ENCODE peak calls at places on chromosomes 2 and 18, in eight cellular contexts. One of them, this sample, is unnamed.

GRCh38 chr2:103959174-103960125 is 894.5 kb upstream of the POU3F3 start:
- DNase-seq in foreskin fibroblast: no peak
- DNase-seq in nephron progenitor cell: peak; percentile 54
- DNase-seq in tibial artery: no peak
- DNase-seq in heart right ventricle: no peak
- DNase-seq in natural killer cell: no peak
- DNase-seq in CD8-positive, alpha-beta T cell: no peak
- DNase-seq in endothelial cell of umbilical vein: no peak
- DNase-seq in this sample: no peak

GRCh38 chr2:111628221-111628620 is 255.8 kb downstream of the ANAPC1 start:
- DNase-seq in CD8-positive, alpha-beta T cell: no peak
- DNase-seq in endothelial cell of umbilical vein: no peak
- DNase-seq in natural killer cell: no peak
- DNase-seq in heart right ventricle: no peak
- DNase-seq in foreskin fibroblast: no peak
- DNase-seq in tibial artery: no peak
- DNase-seq in nephron progenitor cell: no peak
- DNase-seq in this sample: no peak

GRCh38 chr2:104834431-104834830 is 19.5 kb upstream of the POU3F3 start:
- DNase-seq in nephron progenitor cell: no peak
- DNase-seq in natural killer cell: no peak
- DNase-seq in foreskin fibroblast: no peak
- DNase-seq in CD8-positive, alpha-beta T cell: no peak
- DNase-seq in heart right ventricle: no peak
- DNase-seq in endothelial cell of umbilical vein: no peak
- DNase-seq in tibial artery: no peak
- DNase-seq in this sample: no peak

GRCh38 chr2:108182489-108182888 is 57.3 kb upstream of the SULT1C3 start:
- DNase-seq in CD8-positive, alpha-beta T cell: no peak
- DNase-seq in natural killer cell: no peak
- DNase-seq in tibial artery: no peak
- DNase-seq in heart right ventricle: no peak
- DNase-seq in endothelial cell of umbilical vein: no peak
- DNase-seq in nephron progenitor cell: peak; percentile 43
- DNase-seq in foreskin fibroblast: no peak
- DNase-seq in this sample: no peak

GRCh38 chr18:50193796-50194622 is 938 bp downstream of the MYO5B start:
- DNase-seq in natural killer cell: no peak
- DNase-seq in endothelial cell of umbilical vein: no peak
- DNase-seq in nephron progenitor cell: peak; percentile 55
- DNase-seq in CD8-positive, alpha-beta T cell: no peak
- DNase-seq in tibial artery: no peak
- DNase-seq in foreskin fibroblast: no peak
- DNase-seq in heart right ventricle: peak; percentile 15
- DNase-seq in this sample: no peak

GRCh38 chr2:238128061-238129040 is 10.1 kb upstream of the KLHL30 start:
- DNase-seq in foreskin fibroblast: no peak
- DNase-seq in heart right ventricle: peak; percentile 16
- DNase-seq in tibial artery: no peak
- DNase-seq in endothelial cell of umbilical vein: no peak
- DNase-seq in CD8-positive, alpha-beta T cell: no peak
- DNase-seq in nephron progenitor cell: no peak
- DNase-seq in natural killer cell: no peak
- DNase-seq in this sample: no peak

GRCh38 chr18:75113455-75113854 is 95.5 kb downstream of the PTGR3 start:
- DNase-seq in foreskin fibroblast: no peak
- DNase-seq in natural killer cell: no peak
- DNase-seq in nephron progenitor cell: no peak
- DNase-seq in tibial artery: no peak
- DNase-seq in CD8-positive, alpha-beta T cell: no peak
- DNase-seq in heart right ventricle: no peak
- DNase-seq in endothelial cell of umbilical vein: no peak
- DNase-seq in this sample: no peak

GRCh38 chr2:14064346-14064745 is 568.2 kb upstream of the LRATD1 start:
- DNase-seq in nephron progenitor cell: no peak
- DNase-seq in heart right ventricle: no peak
- DNase-seq in CD8-positive, alpha-beta T cell: no peak
- DNase-seq in tibial artery: no peak
- DNase-seq in natural killer cell: no peak
- DNase-seq in endothelial cell of umbilical vein: no peak
- DNase-seq in foreskin fibroblast: no peak
- DNase-seq in this sample: no peak

GRCh38 chr2:71619230-71619741 is 165.9 kb downstream of the DYSF start:
- DNase-seq in nephron progenitor cell: no peak
- DNase-seq in foreskin fibroblast: no peak
- DNase-seq in endothelial cell of umbilical vein: no peak
- DNase-seq in CD8-positive, alpha-beta T cell: no peak
- DNase-seq in heart right ventricle: no peak
- DNase-seq in natural killer cell: peak; percentile 9
- DNase-seq in tibial artery: peak; percentile 71
- DNase-seq in this sample: peak; percentile 65

GRCh38 chr2:27122791-27123190 is 824 bp upstream of the ABHD1 start:
- DNase-seq in foreskin fibroblast: no peak
- DNase-seq in CD8-positive, alpha-beta T cell: no peak
- DNase-seq in nephron progenitor cell: no peak
- DNase-seq in heart right ventricle: no peak
- DNase-seq in endothelial cell of umbilical vein: no peak
- DNase-seq in natural killer cell: no peak
- DNase-seq in tibial artery: no peak
- DNase-seq in this sample: no peak

GRCh38 chr18:59918320-59918755 is 18.5 kb downstream of the PMAIP1 start:
- DNase-seq in CD8-positive, alpha-beta T cell: no peak
- DNase-seq in endothelial cell of umbilical vein: no peak
- DNase-seq in natural killer cell: peak; percentile 23
- DNase-seq in heart right ventricle: peak; percentile 28
- DNase-seq in tibial artery: no peak
- DNase-seq in nephron progenitor cell: peak; percentile 17
- DNase-seq in foreskin fibroblast: peak; percentile 35
- DNase-seq in this sample: no peak

GRCh38 chr2:48480526-48480925 is 49.4 kb upstream of the STON1 start:
- DNase-seq in tibial artery: no peak
- DNase-seq in CD8-positive, alpha-beta T cell: no peak
- DNase-seq in foreskin fibroblast: peak; percentile 26
- DNase-seq in natural killer cell: no peak
- DNase-seq in endothelial cell of umbilical vein: peak; percentile 61
- DNase-seq in nephron progenitor cell: no peak
- DNase-seq in heart right ventricle: no peak
- DNase-seq in this sample: no peak

GRCh38 chr2:222960126-222960525 is 91.9 kb upstream of the KCNE4 start:
- DNase-seq in natural killer cell: no peak
- DNase-seq in tibial artery: no peak
- DNase-seq in CD8-positive, alpha-beta T cell: no peak
- DNase-seq in foreskin fibroblast: peak; percentile 32
- DNase-seq in heart right ventricle: no peak
- DNase-seq in endothelial cell of umbilical vein: no peak
- DNase-seq in nephron progenitor cell: no peak
- DNase-seq in this sample: no peak

GRCh38 chr18:80229766-80230745 is 17.3 kb downstream of the PARD6G start:
- DNase-seq in natural killer cell: no peak
- DNase-seq in heart right ventricle: no peak
- DNase-seq in foreskin fibroblast: no peak
- DNase-seq in endothelial cell of umbilical vein: no peak
- DNase-seq in CD8-positive, alpha-beta T cell: no peak
- DNase-seq in nephron progenitor cell: no peak
- DNase-seq in tibial artery: no peak
- DNase-seq in this sample: no peak

DNA sequence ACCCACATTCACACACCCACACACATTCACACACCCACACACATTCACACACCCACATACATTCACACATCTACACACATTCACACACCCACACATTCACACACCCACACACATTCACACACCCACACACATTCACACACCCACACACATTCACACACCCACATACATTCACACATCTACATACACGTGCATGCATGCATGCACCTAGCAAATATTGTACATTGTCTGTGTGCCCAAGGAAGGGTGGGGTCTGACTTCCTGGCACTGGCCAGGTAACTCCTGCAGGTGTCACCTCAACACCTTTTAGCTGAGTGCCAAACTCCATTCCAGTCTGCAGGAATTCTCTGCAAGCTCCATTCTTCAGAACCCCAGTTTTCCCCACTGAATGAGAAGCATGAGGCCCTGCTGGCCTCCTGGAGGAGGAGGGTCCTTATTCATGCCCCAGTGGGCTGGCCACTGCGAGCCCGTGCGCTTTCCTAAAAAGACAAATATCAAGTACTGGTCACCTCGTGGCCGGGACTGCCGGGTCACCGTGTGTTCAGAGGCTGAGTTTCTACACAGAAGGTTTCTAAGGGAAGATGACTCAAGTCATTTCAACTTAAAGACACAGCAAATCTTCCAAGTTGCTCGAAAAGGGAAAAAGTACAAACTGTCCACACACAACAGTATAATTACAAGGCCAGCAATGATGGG is 131.5 kb downstream of the HDAC4 start:
- DNase-seq in tibial artery: peak; percentile 20
- DNase-seq in heart right ventricle: no peak
- DNase-seq in CD8-positive, alpha-beta T cell: no peak
- DNase-seq in natural killer cell: no peak
- DNase-seq in endothelial cell of umbilical vein: no peak
- DNase-seq in nephron progenitor cell: no peak
- DNase-seq in foreskin fibroblast: no peak
- DNase-seq in this sample: no peak
- TF ChIP-seq CTCF in tibial artery: no peak
- TF ChIP-seq CTCF in heart right ventricle: no peak
- TF ChIP-seq CTCF in CD8-positive, alpha-beta T cell: no peak
- TF ChIP-seq CTCF in natural killer cell: no peak
- TF ChIP-seq CTCF in endothelial cell of umbilical vein: no peak
- TF ChIP-seq CTCF in nephron progenitor cell: no peak
- TF ChIP-seq CTCF in foreskin fibroblast: no peak
- TF ChIP-seq CTCF in this sample: no peak

GRCh38 chr2:100425107-100425506 is 7.6 kb upstream of the CHST10 start:
- DNase-seq in heart right ventricle: no peak
- DNase-seq in endothelial cell of umbilical vein: no peak
- DNase-seq in tibial artery: no peak
- DNase-seq in nephron progenitor cell: no peak
- DNase-seq in natural killer cell: no peak
- DNase-seq in foreskin fibroblast: no peak
- DNase-seq in CD8-positive, alpha-beta T cell: no peak
- DNase-seq in this sample: no peak

GRCh38 chr2:100424277-100424875 is 6.9 kb upstream of the CHST10 start:
- DNase-seq in endothelial cell of umbilical vein: no peak
- DNase-seq in nephron progenitor cell: no peak
- DNase-seq in foreskin fibroblast: no peak
- DNase-seq in CD8-positive, alpha-beta T cell: no peak
- DNase-seq in tibial artery: no peak
- DNase-seq in natural killer cell: no peak
- DNase-seq in heart right ventricle: no peak
- DNase-seq in this sample: no peak

GRCh38 chr2:100423631-100424030 is 6.2 kb upstream of the CHST10 start:
- DNase-seq in endothelial cell of umbilical vein: no peak
- DNase-seq in CD8-positive, alpha-beta T cell: no peak
- DNase-seq in foreskin fibroblast: peak; percentile 76
- DNase-seq in nephron progenitor cell: no peak
- DNase-seq in tibial artery: no peak
- DNase-seq in natural killer cell: no peak
- DNase-seq in heart right ventricle: no peak
- DNase-seq in this sample: no peak

GRCh38 chr2:100425573-100426383 is 8.3 kb upstream of the CHST10 start:
- DNase-seq in heart right ventricle: no peak
- DNase-seq in natural killer cell: no peak
- DNase-seq in CD8-positive, alpha-beta T cell: no peak
- DNase-seq in tibial artery: no peak
- DNase-seq in foreskin fibroblast: no peak
- DNase-seq in endothelial cell of umbilical vein: no peak
- DNase-seq in nephron progenitor cell: no peak
- DNase-seq in this sample: no peak

GRCh38 chr2:100422320-100422719 is 4.9 kb upstream of the CHST10 start:
- DNase-seq in nephron progenitor cell: peak; percentile 47
- DNase-seq in endothelial cell of umbilical vein: peak; percentile 35
- DNase-seq in tibial artery: no peak
- DNase-seq in foreskin fibroblast: peak; percentile 67
- DNase-seq in natural killer cell: no peak
- DNase-seq in CD8-positive, alpha-beta T cell: no peak
- DNase-seq in heart right ventricle: no peak
- DNase-seq in this sample: no peak
- TF ChIP-seq CTCF in nephron progenitor cell: peak; percentile 59
- TF ChIP-seq CTCF in endothelial cell of umbilical vein: peak; percentile 68
- TF ChIP-seq CTCF in tibial artery: peak; percentile 17
- TF ChIP-seq CTCF in foreskin fibroblast: peak; percentile 52
- TF ChIP-seq CTCF in natural killer cell: no peak
- TF ChIP-seq CTCF in CD8-positive, alpha-beta T cell: no peak
- TF ChIP-seq CTCF in heart right ventricle: peak; percentile 48
- TF ChIP-seq CTCF in this sample: peak; percentile 73

DNA sequence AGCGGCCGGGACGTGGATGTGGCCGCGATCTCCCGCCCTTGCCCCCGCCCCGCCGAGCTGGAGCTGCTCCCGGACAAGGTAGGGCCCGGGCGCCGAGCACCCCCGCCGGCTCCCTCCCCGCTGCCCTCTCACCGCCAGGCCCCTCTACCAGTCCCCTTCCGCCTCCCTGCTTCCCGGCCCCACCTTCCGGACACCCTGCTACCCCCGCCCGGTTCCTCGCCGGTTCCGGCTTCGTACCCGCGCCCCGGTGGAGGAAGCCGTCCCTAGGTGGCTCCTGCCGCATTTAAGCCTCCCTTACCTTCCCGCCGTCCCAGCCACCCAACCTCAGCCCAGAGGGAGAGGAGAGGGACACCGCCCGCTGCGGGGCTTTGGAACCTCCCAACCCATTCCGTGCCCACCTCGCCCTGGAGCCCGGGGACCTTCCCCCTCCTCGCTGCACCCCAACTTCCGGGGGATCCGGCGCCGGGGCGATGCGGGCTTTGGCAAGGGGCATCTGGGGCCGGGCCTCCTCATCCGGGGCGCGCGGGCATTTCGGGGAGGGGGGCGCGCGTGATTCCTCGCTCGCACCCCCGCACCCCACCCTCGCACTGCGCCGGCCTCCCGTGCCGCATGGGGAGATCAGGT is 475 bp downstream of the B3GNT2 start:
- DNase-seq in natural killer cell: peak; percentile 57
- DNase-seq in heart right ventricle: peak; percentile 49
- DNase-seq in CD8-positive, alpha-beta T cell: peak; percentile 33
- DNase-seq in foreskin fibroblast: no peak
- DNase-seq in nephron progenitor cell: no peak
- DNase-seq in tibial artery: peak; percentile 79
- DNase-seq in endothelial cell of umbilical vein: no peak
- DNase-seq in this sample: no peak
- TF ChIP-seq CTCF in natural killer cell: no peak
- TF ChIP-seq CTCF in heart right ventricle: no peak
- TF ChIP-seq CTCF in CD8-positive, alpha-beta T cell: no peak
- TF ChIP-seq CTCF in foreskin fibroblast: no peak
- TF ChIP-seq CTCF in nephron progenitor cell: no peak
- TF ChIP-seq CTCF in tibial artery: no peak
- TF ChIP-seq CTCF in endothelial cell of umbilical vein: no peak
- TF ChIP-seq CTCF in this sample: no peak

DNA sequence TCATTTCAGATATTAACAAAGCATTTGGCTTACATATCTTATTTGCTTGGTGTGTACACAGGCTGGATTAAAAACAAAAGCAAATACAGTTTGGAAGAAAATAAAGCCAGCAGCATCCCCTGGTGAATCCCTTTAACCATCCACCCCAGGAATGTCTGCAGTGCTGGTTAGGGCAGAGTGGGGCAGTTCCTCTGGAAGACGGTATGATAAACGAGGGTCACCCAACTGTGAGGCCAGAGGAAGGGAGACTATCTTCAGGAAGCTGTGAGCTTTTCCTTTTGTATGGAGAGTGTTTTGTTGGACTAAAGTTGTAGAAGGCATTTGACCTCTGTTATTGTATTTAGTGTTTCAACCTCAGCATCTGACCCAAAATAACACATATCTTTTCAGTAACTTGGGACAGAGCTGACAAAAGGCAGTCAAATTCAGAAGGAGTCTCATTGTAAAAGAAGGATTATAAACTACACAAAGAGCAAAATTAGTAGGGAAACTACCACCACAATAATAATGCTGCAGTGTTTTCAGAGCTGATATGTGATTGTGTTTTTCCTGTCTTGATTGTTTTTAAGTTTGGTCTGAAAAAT is 159.1 kb downstream of the FMNL2 start:
- DNase-seq in foreskin fibroblast: no peak
- DNase-seq in nephron progenitor cell: peak; percentile 14
- DNase-seq in tibial artery: no peak
- DNase-seq in endothelial cell of umbilical vein: peak; percentile 64
- DNase-seq in heart right ventricle: no peak
- DNase-seq in CD8-positive, alpha-beta T cell: no peak
- DNase-seq in natural killer cell: no peak
- DNase-seq in this sample: no peak
- TF ChIP-seq CTCF in foreskin fibroblast: no peak
- TF ChIP-seq CTCF in nephron progenitor cell: no peak
- TF ChIP-seq CTCF in tibial artery: no peak
- TF ChIP-seq CTCF in endothelial cell of umbilical vein: no peak
- TF ChIP-seq CTCF in heart right ventricle: no peak
- TF ChIP-seq CTCF in CD8-positive, alpha-beta T cell: no peak
- TF ChIP-seq CTCF in natural killer cell: no peak
- TF ChIP-seq CTCF in this sample: no peak